ENCODE peak calls at places on chromosomes 4 and X, in six cellular contexts. R is neuronal stem cell, D is tibial artery, W is OCI-LY7, S is colonic mucosa, B is hepatocyte. X is an unnamed sample.
A peak's percentile ranks its signal among the peaks of the same experiment; 100 is the strongest.

GRCh38 chr4:115365185-115365584 is 251.8 kb upstream of the NDST4 start:
- DNase-seq in R (no peak), D (no peak), W (no peak), S (no peak), B (no peak), X (no peak)

GRCh38 chrX:39815621-39816020 is 282.1 kb downstream of the BCOR start:
- DNase-seq in R (no peak), D (no peak), W (peak; percentile 32), S (no peak), B (no peak), X (no peak)

GRCh38 chr4:70838400-70838971 is 1.2 kb downstream of the GRSF1 start:
- DNase-seq in R (no peak), D (no peak), W (no peak), S (no peak), B (no peak), X (no peak)

GRCh38 chr4:65918872-65919271 is 248.6 kb upstream of the EPHA5 start:
- DNase-seq in R (no peak), D (no peak), W (no peak), S (no peak), B (no peak), X (no peak)

GRCh38 chr4:12036450-12036849 is 607.8 kb upstream of the HS3ST1 start:
- DNase-seq in R (no peak), D (no peak), W (no peak), S (no peak), B (no peak), X (no peak)

GRCh38 chr4:1367230-1367935 is 20.4 kb downstream of the UVSSA start:
- DNase-seq in R (no peak), D (peak; percentile 59), W (no peak), S (no peak), B (no peak), X (no peak)

GRCh38 chrX:110145305-110145704 is 142.4 kb downstream of the TMEM164 start:
- DNase-seq in R (no peak), D (no peak), W (no peak), S (no peak), B (no peak), X (no peak)

GRCh38 chr4:157075811-157076577 is at the start of gene GLRB:
- DNase-seq in R (peak; percentile 31), D (peak; percentile 64), W (no peak), S (no peak), B (peak; percentile 71), X (peak; percentile 34)

GRCh38 chr4:142347241-142347640 is 498.9 kb downstream of the INPP4B start:
- DNase-seq in R (no peak), D (no peak), W (no peak), S (no peak), B (peak; percentile 41), X (no peak)

GRCh38 chrX:64885850-64886249 is 90.4 kb downstream of the ZC4H2 start:
- DNase-seq in R (no peak), D (no peak), W (peak; percentile 37), S (peak; percentile 30), B (no peak), X (peak; percentile 14)

GRCh38 chr4:183765121-183765990 is 106.3 kb downstream of the TRAPPC11 start:
- DNase-seq in R (no peak), D (no peak), W (no peak), S (no peak), B (peak; percentile 38), X (no peak)

GRCh38 chrX:12719837-12720236 is 71.4 kb upstream of the PRPS2 start:
- DNase-seq in R (no peak), D (no peak), W (no peak), S (no peak), B (no peak), X (no peak)

GRCh38 chr4:25100156-25100555 is 60.1 kb downstream of the SEPSECS start:
- DNase-seq in R (no peak), D (peak; percentile 11), W (no peak), S (no peak), B (no peak), X (no peak)

GRCh38 chr4:7812921-7813320 is 126.7 kb downstream of the AFAP1 start:
- DNase-seq in R (no peak), D (no peak), W (no peak), S (no peak), B (no peak), X (no peak)

GRCh38 chr4:7812191-7812860 is 127.3 kb downstream of the AFAP1 start:
- DNase-seq in R (no peak), D (no peak), W (no peak), S (no peak), B (no peak), X (no peak)

GRCh38 chr4:7813674-7814073 is 126.0 kb downstream of the AFAP1 start:
- DNase-seq in R (no peak), D (no peak), W (no peak), S (no peak), B (no peak), X (no peak)

GRCh38 chr4:7810792-7811535 is 128.7 kb downstream of the AFAP1 start:
- DNase-seq in R (no peak), D (no peak), W (no peak), S (no peak), B (no peak), X (no peak)

GRCh38 chr4:7811536-7812190 is 128.0 kb downstream of the AFAP1 start:
- DNase-seq in R (no peak), D (no peak), W (no peak), S (peak; percentile 72), B (peak; percentile 58), X (no peak)
- H3K27ac ChIP-seq in R (peak overlapping the region; percentile 14), D (no peak overlapping the region), W (no peak overlapping the region), S (peak overlapping the region; percentile 66), B (peak overlapping the region; percentile 82), X (no peak overlapping the region)

GRCh38 chr4:38800956-38801450 is 3.6 kb downstream of the TLR1 start:
- DNase-seq in R (no peak), D (no peak), W (no peak), S (no peak), B (no peak), X (no peak)

GRCh38 chr4:38802561-38803355 is 1.8 kb downstream of the TLR1 start:
- DNase-seq in R (no peak), D (no peak), W (peak; percentile 80), S (no peak), B (no peak), X (no peak)

GRCh38 chr4:38803833-38804653 is 548 bp downstream of the TLR1 start:
- DNase-seq in R (no peak), D (no peak), W (peak; percentile 8), S (no peak), B (no peak), X (no peak)

GRCh38 chr4:38804654-38805295 is at the start of gene TLR1:
- DNase-seq in R (no peak), D (no peak), W (peak; percentile 72), S (no peak), B (peak; percentile 46), X (no peak)

GRCh38 chr4:38805530-38806145 is 1.0 kb upstream of the TLR1 start:
- DNase-seq in R (no peak), D (no peak), W (peak; percentile 85), S (peak; percentile 26), B (no peak), X (peak; percentile 36)
- H3K27ac ChIP-seq in R (no peak overlapping the region), D (peak overlapping the region; percentile 56), W (peak overlapping the region; percentile 96), S (peak overlapping the region; percentile 54), B (no peak overlapping the region), X (no peak overlapping the region)

DNA sequence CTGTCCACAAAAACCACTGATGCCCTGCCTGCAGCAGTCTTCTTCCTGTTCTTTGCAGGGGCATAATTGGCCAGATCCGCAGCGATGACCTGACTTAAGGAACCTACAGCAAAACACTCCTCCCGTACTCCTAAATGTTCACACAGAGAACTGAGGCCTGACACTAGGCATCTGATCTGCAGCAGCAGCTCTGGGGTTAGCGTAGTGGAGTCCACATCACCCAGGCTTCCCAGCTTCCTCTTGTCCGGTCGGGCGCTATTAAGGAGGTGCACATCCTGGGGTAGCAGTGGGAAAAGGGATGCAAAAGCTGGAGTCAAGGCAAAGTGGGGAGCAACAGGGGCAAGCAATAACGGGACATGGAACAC is 758 bp downstream of the SCFD2 start:
- DNase-seq in R (no peak), D (no peak), W (peak; percentile 51), S (peak; percentile 29), B (peak; percentile 18), X (no peak)
- H3K27ac ChIP-seq in R (no peak overlapping the region), D (peak overlapping the region; percentile 65), W (peak overlapping the region; percentile 18), S (peak overlapping the region; percentile 4), B (no peak overlapping the region), X (no peak overlapping the region)

GRCh38 chr4:124936427-124936826 is 223.9 kb upstream of the ANKRD50 start:
- DNase-seq in R (no peak), D (peak; percentile 65), W (no peak), S (no peak), B (no peak), X (peak; percentile 28)
- H3K27ac ChIP-seq in R (no peak overlapping the region), D (peak overlapping the region; percentile 7), W (no peak overlapping the region), S (no peak overlapping the region), B (no peak overlapping the region), X (no peak overlapping the region)

GRCh38 chr4:10983274-10983673 is 298.7 kb upstream of the CLNK start:
- DNase-seq in R (no peak), D (no peak), W (peak; percentile 3), S (no peak), B (peak; percentile 29), X (no peak)
- H3K27ac ChIP-seq in R (no peak overlapping the region), D (no peak overlapping the region), W (no peak overlapping the region), S (no peak overlapping the region), B (no peak overlapping the region), X (no peak overlapping the region)

DNA sequence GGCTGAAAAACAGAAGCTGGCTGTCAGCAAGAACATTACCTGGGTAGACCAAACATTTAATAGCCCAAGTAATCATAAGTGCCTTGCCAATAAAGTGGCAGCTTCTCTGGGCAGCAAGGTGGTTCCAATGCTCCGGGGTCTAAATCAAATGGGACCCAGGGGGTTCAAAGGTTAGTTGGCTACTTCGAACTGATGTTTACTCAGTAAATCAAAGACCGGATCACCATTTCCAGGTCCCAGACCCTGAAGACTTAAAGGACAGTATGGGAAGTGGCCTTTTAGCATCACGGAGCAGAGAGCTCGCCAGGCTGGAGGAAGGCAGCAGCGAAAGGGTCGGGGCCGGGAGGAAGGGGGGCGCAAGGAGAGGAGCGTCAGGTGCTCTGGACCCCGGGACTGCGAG is 1.0 kb downstream of the SH3KBP1 start:
- DNase-seq in R (no peak), D (no peak), W (no peak), S (no peak), B (no peak), X (no peak)
- H3K27ac ChIP-seq in R (no peak overlapping the region), D (no peak overlapping the region), W (peak overlapping the region; percentile 53), S (no peak overlapping the region), B (no peak overlapping the region), X (no peak overlapping the region)

GRCh38 chrX:49232525-49232924 is 615 bp downstream of the CACNA1F start:
- DNase-seq in R (no peak), D (no peak), W (no peak), S (no peak), B (no peak), X (no peak)

GRCh38 chrX:49238735-49239134 is 3.5 kb downstream of the CCDC22 start:
- DNase-seq in R (no peak), D (no peak), W (no peak), S (no peak), B (no peak), X (no peak)

GRCh38 chrX:49233887-49234555 is 881 bp upstream of the CACNA1F start:
- DNase-seq in R (no peak), D (no peak), W (no peak), S (no peak), B (no peak), X (no peak)

GRCh38 chrX:49233176-49233575 is at the start of gene CACNA1F:
- DNase-seq in R (no peak), D (no peak), W (no peak), S (no peak), B (no peak), X (no peak)

GRCh38 chrX:49237060-49237459 is 1.8 kb downstream of the CCDC22 start:
- DNase-seq in R (no peak), D (no peak), W (no peak), S (no peak), B (no peak), X (peak; percentile 35)
- H3K27ac ChIP-seq in R (no peak overlapping the region), D (no peak overlapping the region), W (no peak overlapping the region), S (no peak overlapping the region), B (no peak overlapping the region), X (no peak overlapping the region)

X was measured in testis.